ENCODE peak calls at places on chromosome 9, in five cellular contexts. U, V, Y, G and Z are unnamed samples.

GRCh38 chr9:98280162-98280561 is 24.7 kb upstream of the TBC1D2 start:
- DNase-seq in G (no peak), V (no peak), U (no peak), Y (no peak), Z (no peak)

GRCh38 chr9:134136117-134136996 is 475 bp downstream of the WDR5 start:
- DNase-seq in V (peak), Y (peak), U (no peak), G (peak), Z (peak)

GRCh38 chr9:131799177-131799823 is 59.4 kb upstream of the RAPGEF1 start:
- DNase-seq in G (peak), Y (peak), V (peak), U (no peak), Z (peak)

GRCh38 chr9:119963798-119964372 is 594.6 kb upstream of the BRINP1 start:
- DNase-seq in G (peak), Y (peak), U (no peak), V (peak), Z (peak)

GRCh38 chr9:121299467-121300282 is 31.7 kb downstream of the GSN start:
- DNase-seq in Y (no peak), G (peak), V (no peak), U (peak), Z (no peak)

GRCh38 chr9:105296889-105297288 is 52.4 kb downstream of the SLC44A1 start:
- DNase-seq in V (peak), G (peak), U (no peak), Y (peak), Z (peak)

GRCh38 chr9:38063363-38063707 is 5.7 kb downstream of the SHB start:
- DNase-seq in Y (no peak), G (no peak), U (no peak), V (no peak), Z (no peak)

GRCh38 chr9:459491-460444 is 245.1 kb downstream of the DOCK8 start:
- DNase-seq in U (no peak), V (no peak), G (no peak), Y (no peak), Z (no peak)

GRCh38 chr9:38639577-38639940 is 19.2 kb upstream of the ANKRD18A start:
- DNase-seq in V (no peak), G (no peak), Y (no peak), U (no peak), Z (no peak)

GRCh38 chr9:129609486-129610192 is 11.3 kb downstream of the C9orf50 start:
- DNase-seq in U (no peak), G (peak), V (peak), Y (peak), Z (peak)

GRCh38 chr9:6787793-6788174 is 30.0 kb downstream of the KDM4C start:
- DNase-seq in G (no peak), U (no peak), V (no peak), Y (no peak), Z (no peak)
- H3K4me3 ChIP-seq in G (no peak), U (no peak), V (no peak), Y (peak), Z (no peak)

GRCh38 chr9:94140791-94141790 is 56.8 kb downstream of the PTPDC1 start:
- DNase-seq in U (no peak), V (peak), Y (no peak), G (no peak), Z (peak)

GRCh38 chr9:94139672-94140417 is 55.6 kb downstream of the PTPDC1 start:
- DNase-seq in V (peak), U (peak), G (peak), Y (peak), Z (peak)

GRCh38 chr9:94134629-94135028 is 50.4 kb downstream of the PTPDC1 start:
- DNase-seq in U (no peak), G (no peak), Y (no peak), V (no peak), Z (no peak)

GRCh38 chr9:94140418-94140780 is 56.1 kb downstream of the PTPDC1 start:
- DNase-seq in Y (no peak), G (no peak), U (no peak), V (no peak), Z (no peak)

GRCh38 chr9:94135222-94135621 is 51.0 kb downstream of the PTPDC1 start:
- DNase-seq in U (no peak), Y (peak), V (peak), G (no peak), Z (peak)
- H3K4me3 ChIP-seq in U (no peak), Y (peak), V (peak), G (no peak), Z (no peak)

GRCh38 chr9:136525207-136525606 is 20.6 kb downstream of the NOTCH1 start:
- DNase-seq in U (no peak), Y (no peak), G (no peak), V (no peak), Z (no peak)
- H3K4me3 ChIP-seq in U (no peak), Y (no peak), G (no peak), V (no peak), Z (no peak)

DNA sequence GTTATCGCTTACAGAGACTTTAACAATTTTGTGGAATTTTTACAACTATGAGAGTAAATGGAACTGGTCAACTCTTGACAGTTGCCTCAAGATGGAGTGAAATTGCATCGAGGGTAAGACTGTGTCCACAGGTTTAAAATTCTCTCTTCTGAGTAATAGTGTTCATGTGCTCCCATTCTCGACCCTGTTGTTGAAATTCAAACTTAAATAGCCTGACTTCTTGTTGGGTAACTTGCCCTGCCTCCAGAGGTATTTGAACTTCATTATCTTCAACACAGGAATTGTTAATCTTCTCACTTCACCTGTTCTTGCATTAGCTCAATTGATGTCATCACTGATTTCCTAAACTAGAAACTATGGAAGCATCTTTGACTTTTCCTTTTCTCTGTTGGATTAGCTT is 77.5 kb downstream of the PIP5K1B start:
- DNase-seq in V (no peak), U (no peak), Y (no peak), G (no peak), Z (no peak)
- H3K4me3 ChIP-seq in V (no peak), U (no peak), Y (no peak), G (no peak), Z (no peak)

GRCh38 chr9:136709454-136710109 is 2.8 kb upstream of the DIPK1B start:
- DNase-seq in Y (no peak), V (no peak), U (no peak), G (no peak), Z (no peak)

GRCh38 chr9:136710543-136710942 is 1.8 kb upstream of the DIPK1B start:
- DNase-seq in G (no peak), V (no peak), Y (no peak), U (no peak), Z (no peak)

GRCh38 chr9:136707011-136707410 is 5.4 kb upstream of the DIPK1B start:
- DNase-seq in U (no peak), V (no peak), Y (no peak), G (no peak), Z (no peak)

GRCh38 chr9:136705564-136705963 is 6.8 kb upstream of the DIPK1B start:
- DNase-seq in V (no peak), U (no peak), G (no peak), Y (no peak), Z (no peak)

GRCh38 chr9:136707849-136708517 is 4.4 kb upstream of the DIPK1B start:
- DNase-seq in U (no peak), Y (no peak), G (no peak), V (no peak), Z (no peak)
- H3K4me3 ChIP-seq in U (no peak), Y (no peak), G (no peak), V (no peak), Z (no peak)

DNA sequence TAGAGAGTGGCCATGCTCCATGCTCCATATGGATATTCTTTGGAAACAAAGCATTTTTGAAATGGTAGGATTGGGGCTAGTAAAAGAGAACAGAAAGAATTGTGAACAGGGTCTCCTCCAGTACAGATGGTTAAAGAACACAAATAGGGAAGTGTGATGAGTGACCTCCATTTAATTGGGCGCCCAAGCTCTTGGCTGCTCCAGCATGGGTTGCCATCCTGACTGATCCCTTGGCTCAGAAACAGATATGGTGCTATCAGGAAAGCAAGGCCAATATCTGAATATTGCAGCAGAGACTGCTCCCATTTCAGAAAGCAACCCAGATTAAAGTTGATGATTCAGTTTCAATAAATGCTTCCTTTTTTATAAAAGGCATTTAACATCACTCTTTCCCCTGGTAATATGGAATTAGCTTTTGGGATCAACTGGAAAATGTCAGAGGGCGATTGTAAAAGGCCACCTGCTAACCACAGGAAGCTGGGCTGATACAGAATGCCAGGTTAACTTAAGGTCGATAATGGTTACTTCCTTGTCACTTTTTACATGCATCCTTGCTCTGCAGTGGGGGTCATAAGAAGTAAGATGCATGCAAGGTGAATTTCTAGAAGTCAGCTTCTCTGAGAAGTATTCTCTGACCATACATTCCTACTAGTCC is 52.9 kb downstream of the TMC1 start:
- DNase-seq in G (no peak), V (no peak), Y (no peak), U (no peak), Z (no peak)
- H3K4me3 ChIP-seq in G (no peak), V (no peak), Y (no peak), U (no peak), Z (no peak)

GRCh38 chr9:96565684-96566360 is 53.8 kb downstream of the CDC14B start:
- DNase-seq in V (peak), U (no peak), Y (peak), G (no peak), Z (peak)
- H3K4me3 ChIP-seq in V (peak), U (peak), Y (peak), G (peak), Z (peak)

GRCh38 chr9:127858041-127858512 is 3.6 kb upstream of the ENG start:
- DNase-seq in U (peak), V (no peak), Y (no peak), G (no peak), Z (no peak)
- H3K4me3 ChIP-seq in U (no peak), V (no peak), Y (no peak), G (no peak), Z (no peak)

GRCh38 chr9:34127035-34127948 is 794 bp upstream of the DCAF12 start:
- DNase-seq in V (no peak), U (no peak), Y (no peak), G (peak), Z (no peak)
- H3K4me3 ChIP-seq in V (peak), U (peak), Y (peak), G (peak), Z (peak)

DNA sequence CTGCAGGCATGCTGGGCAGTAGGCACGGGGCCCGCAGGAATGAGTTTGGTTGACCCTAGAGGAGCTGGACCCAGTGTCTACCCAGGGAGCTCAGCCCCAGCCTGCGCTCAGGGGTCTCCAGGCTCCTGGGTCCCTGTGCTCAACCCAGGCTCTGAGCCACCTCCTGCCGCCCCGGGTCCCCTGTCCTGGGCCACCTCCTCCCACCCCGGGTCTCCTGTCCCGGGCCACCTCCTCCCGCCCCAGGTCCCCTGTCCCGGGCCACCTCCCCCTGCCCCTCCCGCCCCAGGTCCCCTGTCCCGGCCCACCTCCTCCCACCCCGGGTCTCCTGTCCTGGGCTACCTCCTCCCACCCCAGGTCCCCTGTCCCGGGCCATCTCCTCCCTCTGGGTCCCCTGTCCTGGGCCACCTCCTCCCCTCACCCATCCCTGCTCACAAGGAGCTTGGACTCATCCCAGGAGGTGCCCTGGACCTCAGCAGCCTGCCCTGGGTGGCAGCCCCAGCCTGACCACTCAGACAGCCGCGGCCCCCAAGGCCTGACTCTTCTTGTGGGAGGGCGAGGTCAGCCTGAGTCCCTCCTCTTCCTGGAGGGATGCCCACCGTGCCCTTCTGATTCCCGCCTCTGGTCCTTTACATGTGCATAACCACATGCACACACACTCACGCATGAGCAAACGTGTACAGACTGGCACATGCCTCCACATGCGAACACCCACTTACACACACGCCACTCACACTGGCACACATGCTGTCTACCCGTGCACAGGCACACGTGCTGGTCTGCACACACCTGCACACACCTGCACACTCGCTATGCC is 2.4 kb downstream of the LCN12 start:
- DNase-seq in G (no peak), Y (no peak), V (no peak), U (no peak), Z (no peak)
- H3K4me3 ChIP-seq in G (no peak), Y (no peak), V (no peak), U (no peak), Z (no peak)